ENCODE peak calls at places on chromosomes 12 and 14, in seven cellular contexts. One of them, this sample, is unnamed.

GRCh38 chr14:21300892-21301291 is 21.0 kb downstream of the RPGRIP1 start:
- DNase-seq in amygdala: no peak
- DNase-seq in IMR-90: no peak
- DNase-seq in OCI-LY7: peak
- DNase-seq in uterus: no peak
- DNase-seq in GM03348: peak
- DNase-seq in stimulated activated CD4-positive, alpha-beta T cell treated with anti-CD3 and anti-CD28 coated beads, Interleukin-1b, Interleukin-23, amount 100 ng/mL, for 24 hours: peak
- DNase-seq in this sample: no peak

GRCh38 chr14:52778702-52779101 is 12.7 kb downstream of the GNPNAT1 start:
- DNase-seq in amygdala: no peak
- DNase-seq in IMR-90: no peak
- DNase-seq in OCI-LY7: no peak
- DNase-seq in uterus: no peak
- DNase-seq in GM03348: no peak
- DNase-seq in stimulated activated CD4-positive, alpha-beta T cell treated with anti-CD3 and anti-CD28 coated beads, Interleukin-1b, Interleukin-23, amount 100 ng/mL, for 24 hours: no peak
- DNase-seq in this sample: no peak

GRCh38 chr14:75993567-75994041 is 8.0 kb downstream of the IFT43 start:
- DNase-seq in amygdala: no peak
- DNase-seq in IMR-90: no peak
- DNase-seq in OCI-LY7: peak
- DNase-seq in uterus: no peak
- DNase-seq in GM03348: no peak
- DNase-seq in stimulated activated CD4-positive, alpha-beta T cell treated with anti-CD3 and anti-CD28 coated beads, Interleukin-1b, Interleukin-23, amount 100 ng/mL, for 24 hours: no peak
- DNase-seq in this sample: no peak

GRCh38 chr12:52052471-52053186 is 1.4 kb downstream of the NR4A1 start:
- DNase-seq in amygdala: no peak
- DNase-seq in IMR-90: peak
- DNase-seq in OCI-LY7: peak
- DNase-seq in uterus: peak
- DNase-seq in GM03348: no peak
- DNase-seq in stimulated activated CD4-positive, alpha-beta T cell treated with anti-CD3 and anti-CD28 coated beads, Interleukin-1b, Interleukin-23, amount 100 ng/mL, for 24 hours: no peak
- DNase-seq in this sample: no peak

GRCh38 chr14:50402965-50403364 is 6.3 kb upstream of the CDKL1 start:
- DNase-seq in amygdala: no peak
- DNase-seq in IMR-90: peak
- DNase-seq in OCI-LY7: no peak
- DNase-seq in uterus: no peak
- DNase-seq in GM03348: no peak
- DNase-seq in stimulated activated CD4-positive, alpha-beta T cell treated with anti-CD3 and anti-CD28 coated beads, Interleukin-1b, Interleukin-23, amount 100 ng/mL, for 24 hours: no peak
- DNase-seq in this sample: no peak

GRCh38 chr14:21095430-21096205 is 2.8 kb downstream of the ZNF219 start:
- DNase-seq in amygdala: no peak
- DNase-seq in IMR-90: peak
- DNase-seq in OCI-LY7: no peak
- DNase-seq in uterus: no peak
- DNase-seq in GM03348: peak
- DNase-seq in stimulated activated CD4-positive, alpha-beta T cell treated with anti-CD3 and anti-CD28 coated beads, Interleukin-1b, Interleukin-23, amount 100 ng/mL, for 24 hours: no peak
- DNase-seq in this sample: no peak

GRCh38 chr14:63543826-63544320 is 696 bp upstream of the PPP2R5E start:
- DNase-seq in amygdala: no peak
- DNase-seq in IMR-90: no peak
- DNase-seq in OCI-LY7: no peak
- DNase-seq in uterus: no peak
- DNase-seq in GM03348: no peak
- DNase-seq in stimulated activated CD4-positive, alpha-beta T cell treated with anti-CD3 and anti-CD28 coated beads, Interleukin-1b, Interleukin-23, amount 100 ng/mL, for 24 hours: no peak
- DNase-seq in this sample: no peak

GRCh38 chr14:76917759-76918175 is 91.6 kb downstream of the LRRC74A start:
- DNase-seq in amygdala: peak
- DNase-seq in IMR-90: no peak
- DNase-seq in OCI-LY7: no peak
- DNase-seq in uterus: peak
- DNase-seq in GM03348: no peak
- DNase-seq in stimulated activated CD4-positive, alpha-beta T cell treated with anti-CD3 and anti-CD28 coated beads, Interleukin-1b, Interleukin-23, amount 100 ng/mL, for 24 hours: no peak
- DNase-seq in this sample: no peak

GRCh38 chr14:61549425-61549824 is 145.9 kb upstream of the HIF1A start:
- DNase-seq in amygdala: no peak
- DNase-seq in IMR-90: peak
- DNase-seq in OCI-LY7: no peak
- DNase-seq in uterus: no peak
- DNase-seq in GM03348: no peak
- DNase-seq in stimulated activated CD4-positive, alpha-beta T cell treated with anti-CD3 and anti-CD28 coated beads, Interleukin-1b, Interleukin-23, amount 100 ng/mL, for 24 hours: no peak
- DNase-seq in this sample: no peak

This sample was measured in hippocampal formation.